ENCODE peak calls at places on chromosomes 7 and 10, in seven cellular contexts. V is HCT116, I is H1, W is HepG2, L is GM12878, N is K562, Z is SK-N-SH. B is an unnamed sample.

GRCh38 chr7:41045556-41046123 is 657.2 kb downstream of the INHBA start:
- DNase-seq in V (peak; percentile 22), I (no peak), W (peak; percentile 3), L (no peak), N (no peak), Z (no peak), B (peak; percentile 96)

GRCh38 chr10:13298748-13299436 is 972 bp downstream of the PHYH start:
- DNase-seq in V (no peak), I (no peak), W (no peak), L (no peak), N (no peak), Z (no peak), B (no peak)

GRCh38 chr10:44864042-44864436 is 47.1 kb upstream of the TMEM72 start:
- DNase-seq in V (no peak), I (no peak), W (no peak), L (no peak), N (no peak), Z (no peak), B (peak; percentile 74)

GRCh38 chr7:36686499-36686898 is 37.8 kb downstream of the AOAH start:
- DNase-seq in V (peak; percentile 19), I (no peak), W (no peak), L (no peak), N (no peak), Z (no peak), B (no peak)

GRCh38 chr10:16891375-16892313 is 74.4 kb upstream of the RSU1 start:
- DNase-seq in V (peak; percentile 92), I (peak; percentile 43), W (peak; percentile 30), L (no peak), N (peak; percentile 81), Z (peak; percentile 25), B (peak; percentile 41)

GRCh38 chr7:109282726-109283125 is 713.1 kb downstream of the DNAJB9 start:
- DNase-seq in V (no peak), I (no peak), W (no peak), L (no peak), N (no peak), Z (no peak), B (no peak)

GRCh38 chr7:151012031-151012692 is 12.1 kb downstream of the ATG9B start:
- DNase-seq in V (no peak), I (no peak), W (peak; percentile 70), L (no peak), N (no peak), Z (no peak), B (no peak)

GRCh38 chr10:79273603-79274002 is 73.7 kb upstream of the PPIF start:
- DNase-seq in V (no peak), I (no peak), W (no peak), L (no peak), N (no peak), Z (no peak), B (no peak)

GRCh38 chr10:80896076-80896475 is 358.4 kb downstream of the SH2D4B start:
- DNase-seq in V (no peak), I (no peak), W (no peak), L (no peak), N (no peak), Z (no peak), B (no peak)

GRCh38 chr7:117619690-117620089 is 139.9 kb downstream of the CFTR start:
- DNase-seq in V (no peak), I (no peak), W (no peak), L (no peak), N (no peak), Z (no peak), B (peak; percentile 51)

GRCh38 chr7:78090616-78091015 is 292.0 kb downstream of the PHTF2 start:
- DNase-seq in V (no peak), I (no peak), W (no peak), L (no peak), N (no peak), Z (no peak), B (no peak)

GRCh38 chr7:1951600-1951999 is 281.1 kb downstream of the MAD1L1 start:
- DNase-seq in V (no peak), I (no peak), W (no peak), L (no peak), N (no peak), Z (no peak), B (no peak)

GRCh38 chr7:104980969-104981670 is 32.9 kb upstream of the KMT2E start:
- DNase-seq in V (peak; percentile 54), I (no peak), W (peak; percentile 44), L (no peak), N (peak; percentile 75), Z (peak; percentile 77), B (no peak)

GRCh38 chr10:122939819-122940543 is 14.0 kb downstream of the C10orf88 start:
- DNase-seq in V (no peak), I (no peak), W (no peak), L (no peak), N (no peak), Z (no peak), B (no peak)

GRCh38 chr10:122054046-122055025 is 65.4 kb downstream of the TACC2 start:
- DNase-seq in V (peak; percentile 57), I (no peak), W (peak; percentile 84), L (no peak), N (peak; percentile 58), Z (no peak), B (no peak)

GRCh38 chr10:58573144-58573543 is 60.5 kb downstream of the BICC1 start:
- DNase-seq in V (no peak), I (no peak), W (no peak), L (no peak), N (no peak), Z (no peak), B (no peak)

GRCh38 chr7:111622084-111622483 is 59.8 kb upstream of the IMMP2L start:
- DNase-seq in V (no peak), I (no peak), W (no peak), L (no peak), N (peak; percentile 33), Z (no peak), B (peak; percentile 48)

GRCh38 chr10:103792547-103792946 is 62.8 kb downstream of the SH3PXD2A start:
- DNase-seq in V (no peak), I (no peak), W (no peak), L (no peak), N (no peak), Z (no peak), B (no peak)

GRCh38 chr7:33627741-33628140 is 277.6 kb upstream of the BMPER start:
- DNase-seq in V (no peak), I (no peak), W (no peak), L (no peak), N (no peak), Z (no peak), B (no peak)

GRCh38 chr7:128888756-128889095 is 21.8 kb downstream of the KCP start:
- DNase-seq in V (no peak), I (no peak), W (no peak), L (no peak), N (no peak), Z (no peak), B (no peak)

GRCh38 chr7:54161621-54162020 is 380.6 kb upstream of the VSTM2A start:
- DNase-seq in V (no peak), I (no peak), W (no peak), L (no peak), N (no peak), Z (no peak), B (no peak)

GRCh38 chr7:143193880-143194279 is 10.7 kb downstream of the TAS2R39 start:
- DNase-seq in V (no peak), I (no peak), W (no peak), L (no peak), N (no peak), Z (no peak), B (no peak)
- TF ChIP-seq JUND in V (no peak), I (no peak), W (no peak), L (no peak), N (no peak), Z (no peak), B (no peak)

GRCh38 chr7:157978766-157979165 is 608.9 kb downstream of the PTPRN2 start:
- DNase-seq in V (no peak), I (no peak), W (no peak), L (no peak), N (no peak), Z (no peak), B (no peak)

GRCh38 chr7:157981778-157982177 is 605.8 kb downstream of the PTPRN2 start:
- DNase-seq in V (no peak), I (no peak), W (no peak), L (no peak), N (no peak), Z (no peak), B (no peak)

GRCh38 chr7:157980774-157981173 is 606.8 kb downstream of the PTPRN2 start:
- DNase-seq in V (no peak), I (no peak), W (no peak), L (no peak), N (no peak), Z (no peak), B (no peak)

GRCh38 chr7:157977717-157978470 is 609.7 kb downstream of the PTPRN2 start:
- DNase-seq in V (no peak), I (no peak), W (no peak), L (no peak), N (no peak), Z (no peak), B (no peak)

DNA sequence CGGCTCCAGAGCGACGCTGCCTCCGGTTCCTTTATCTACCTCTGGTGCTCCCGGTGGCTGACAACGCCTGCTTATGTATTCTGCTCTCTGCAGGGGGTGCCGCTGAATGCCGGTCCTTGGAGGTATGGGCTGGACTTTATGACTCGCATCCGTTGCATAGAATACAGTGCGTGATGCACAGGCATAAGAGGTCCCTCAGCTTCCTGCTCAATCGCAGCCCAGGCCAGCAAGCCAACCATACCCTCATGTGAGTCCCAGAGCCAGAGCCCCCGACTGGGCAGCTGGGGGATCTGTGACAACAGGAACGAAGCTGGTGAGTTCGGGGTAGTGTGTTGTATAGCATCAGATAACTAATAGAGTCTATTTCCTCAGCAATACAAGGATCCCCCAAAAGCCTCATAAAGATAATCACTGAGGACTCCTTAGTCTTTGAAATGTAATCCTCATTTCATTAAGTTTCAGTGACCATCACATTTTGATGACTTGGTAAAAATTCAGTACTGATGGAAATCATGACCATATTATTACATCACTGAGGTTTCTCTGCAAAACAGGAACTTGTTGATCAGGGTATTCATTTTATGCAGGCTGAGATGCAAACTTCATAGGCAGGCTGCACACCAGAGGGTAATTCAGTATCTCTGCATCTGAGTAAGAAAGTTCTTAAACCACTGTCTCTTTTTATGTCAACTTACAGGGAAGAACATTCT is 607.8 kb downstream of the PTPRN2 start:
- DNase-seq in V (no peak), I (no peak), W (no peak), L (no peak), N (no peak), Z (no peak), B (no peak)
- TF ChIP-seq JUND in V (no peak), I (no peak), W (no peak), L (no peak), N (no peak), Z (no peak), B (no peak)

GRCh38 chr10:131660427-131660826 is 240.4 kb upstream of the PPP2R2D start:
- DNase-seq in V (no peak), I (no peak), W (no peak), L (no peak), N (no peak), Z (no peak), B (no peak)
- TF ChIP-seq JUND in V (no peak), I (no peak), W (no peak), L (no peak), N (no peak), Z (no peak), B (no peak)

DNA sequence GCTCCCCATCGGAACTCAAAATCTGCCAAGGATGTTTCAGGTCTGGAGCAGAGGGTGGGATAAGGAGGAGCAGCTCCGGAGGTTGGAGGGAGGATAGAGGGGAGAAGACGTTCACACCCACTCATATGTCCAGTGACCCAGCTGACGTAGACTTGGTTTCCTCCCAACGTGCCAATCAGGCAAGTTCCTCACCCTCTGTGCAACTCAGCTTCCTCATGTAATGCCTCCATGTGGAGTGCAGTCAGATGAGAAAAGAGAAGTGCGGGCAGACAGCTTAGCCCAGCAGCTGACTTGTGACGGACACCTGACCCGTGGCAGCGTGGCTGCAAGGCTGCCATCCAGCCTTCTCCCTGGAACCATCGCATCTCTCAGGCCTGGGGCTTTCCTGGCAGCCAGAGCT is 86.8 kb downstream of the NPTX2 start:
- DNase-seq in V (no peak), I (no peak), W (no peak), L (no peak), N (no peak), Z (no peak), B (peak; percentile 3)
- TF ChIP-seq JUND in V (no peak), I (no peak), W (no peak), L (no peak), N (no peak), Z (no peak), B (no peak)

B was measured in T47D.